ENCODE peak calls at places on chromosomes 16 and 17, in eight cellular contexts. F is brain microvascular endothelial cell, I is GM23338, K is suprapubic skin, U is lower leg skin, Y is HL-60, V is heart left ventricle, N is body of pancreas. O is an unnamed sample.

GRCh38 chr16:4846503-4846900 is 586 bp downstream of the GLYR1 start:
- DNase-seq in V (peak; percentile 73), Y (peak; percentile 66), U (peak; percentile 89), I (peak; percentile 53), K (peak; percentile 78), F (peak; percentile 64), N (peak; percentile 71), O (no peak)

GRCh38 chr17:7260151-7260550 is 2.1 kb downstream of the CLDN7 start:
- DNase-seq in Y (no peak), V (no peak), F (no peak), N (no peak), I (no peak), K (no peak), U (no peak), O (no peak)

GRCh38 chr16:52068447-52069074 is 478.4 kb downstream of the TOX3 start:
- DNase-seq in N (peak; percentile 66), V (no peak), I (peak; percentile 73), F (peak; percentile 25), U (no peak), Y (no peak), K (no peak), O (no peak)

GRCh38 chr17:64331946-64332493 is 58.6 kb downstream of the PECAM1 start:
- DNase-seq in V (peak; percentile 86), N (peak; percentile 72), F (peak; percentile 5), I (no peak), K (no peak), Y (peak; percentile 94), U (no peak), O (no peak)

GRCh38 chr17:76643553-76644148 is at the start of gene ST6GALNAC1:
- DNase-seq in Y (no peak), U (peak; percentile 69), N (no peak), F (no peak), I (no peak), V (peak; percentile 53), K (peak; percentile 43), O (no peak)

GRCh38 chr16:57591086-57591869 is 37.2 kb upstream of the ADGRG1 start:
- DNase-seq in I (peak; percentile 87), U (peak; percentile 93), Y (peak; percentile 74), K (peak; percentile 81), N (peak; percentile 78), F (peak; percentile 86), V (peak; percentile 71), O (peak; percentile 17)

GRCh38 chr17:56373981-56374380 is 219.5 kb upstream of the NOG start:
- DNase-seq in F (no peak), Y (no peak), I (peak; percentile 20), N (no peak), U (no peak), K (no peak), V (no peak), O (no peak)

GRCh38 chr17:64658931-64659330 is 3.2 kb downstream of the SMURF2 start:
- DNase-seq in Y (no peak), F (peak; percentile 63), I (no peak), U (no peak), V (no peak), K (no peak), N (no peak), O (peak; percentile 31)

GRCh38 chr17:12546983-12547382 is 118.7 kb upstream of the MYOCD start:
- DNase-seq in U (no peak), K (no peak), I (no peak), F (no peak), Y (no peak), V (no peak), N (no peak), O (no peak)

GRCh38 chr17:4444782-4445473 is 11.2 kb downstream of the SPNS3 start:
- DNase-seq in N (peak; percentile 91), K (no peak), I (no peak), U (no peak), Y (peak; percentile 70), F (no peak), V (peak; percentile 88), O (no peak)

GRCh38 chr17:3946711-3947235 is 17.5 kb downstream of the ATP2A3 start:
- DNase-seq in K (no peak), N (no peak), F (no peak), Y (no peak), U (no peak), I (no peak), V (no peak), O (no peak)

GRCh38 chr16:49623501-49624266 is 232.2 kb downstream of the ZNF423 start:
- DNase-seq in N (no peak), U (peak; percentile 63), Y (no peak), K (no peak), V (no peak), F (no peak), I (no peak), O (no peak)

GRCh38 chr17:33113281-33114010 is 121.8 kb downstream of the SPACA3 start:
- DNase-seq in Y (no peak), U (no peak), F (no peak), N (peak; percentile 26), V (no peak), I (peak; percentile 23), K (no peak), O (no peak)

GRCh38 chr16:68707341-68708152 is 29.5 kb upstream of the CDH1 start:
- DNase-seq in U (peak; percentile 88), Y (no peak), V (peak; percentile 43), K (no peak), F (peak; percentile 27), N (peak; percentile 75), I (peak; percentile 87), O (no peak)

GRCh38 chr17:50355701-50356341 is 9.9 kb downstream of the XYLT2 start:
- DNase-seq in K (peak; percentile 55), I (no peak), V (no peak), N (no peak), F (no peak), Y (no peak), U (peak; percentile 83), O (no peak)
- H3K4me3 ChIP-seq in K (no peak overlapping the region), I (no peak overlapping the region), V (no peak overlapping the region), N (no peak overlapping the region), F (no peak overlapping the region), Y (no peak overlapping the region), U (no peak overlapping the region), O (no peak overlapping the region)

GRCh38 chr17:14196337-14196997 is 40.2 kb downstream of the CDRT15 start:
- DNase-seq in K (no peak), N (no peak), U (no peak), I (peak; percentile 24), V (no peak), Y (peak; percentile 10), F (no peak), O (no peak)
- TF ChIP-seq CTCF in K (no peak), N (peak; percentile 15), U (no peak), I (peak; percentile 55), V (peak; percentile 10), Y (no peak), F (peak; percentile 33), O (no peak)

GRCh38 chr17:50922107-50922506 is 56.0 kb upstream of the TOB1 start:
- DNase-seq in Y (no peak), U (no peak), K (no peak), I (no peak), N (no peak), V (no peak), F (no peak), O (no peak)
- H3K4me3 ChIP-seq in Y (no peak overlapping the region), U (no peak overlapping the region), K (no peak overlapping the region), I (no peak overlapping the region), N (no peak overlapping the region), V (no peak overlapping the region), F (no peak overlapping the region), O (no peak overlapping the region)

GRCh38 chr16:87681990-87682570 is 79.8 kb downstream of the JPH3 start:
- DNase-seq in Y (no peak), K (no peak), V (no peak), U (no peak), N (no peak), I (peak; percentile 89), F (peak; percentile 63), O (peak; percentile 16)
- TF ChIP-seq CTCF in Y (no peak), K (no peak), V (no peak), U (no peak), N (no peak), I (peak; percentile 82), F (peak; percentile 64), O (peak; percentile 44)

GRCh38 chr17:61658183-61658582 is 67.2 kb upstream of the NACA2 start:
- DNase-seq in U (no peak), K (no peak), V (no peak), F (no peak), N (no peak), I (no peak), Y (no peak), O (no peak)
- H3K4me3 ChIP-seq in U (no peak overlapping the region), K (no peak overlapping the region), V (no peak overlapping the region), F (no peak overlapping the region), N (no peak overlapping the region), I (no peak overlapping the region), Y (no peak overlapping the region), O (no peak overlapping the region)

GRCh38 chr17:58527306-58527705 is 12.9 kb upstream of the MTMR4 start:
- DNase-seq in F (no peak), V (no peak), Y (no peak), N (no peak), K (no peak), U (no peak), I (peak; percentile 40), O (no peak)
- TF ChIP-seq CTCF in F (peak; percentile 53), V (no peak), Y (peak; percentile 13), N (no peak), K (no peak), U (no peak), I (no peak), O (peak; percentile 24)

DNA sequence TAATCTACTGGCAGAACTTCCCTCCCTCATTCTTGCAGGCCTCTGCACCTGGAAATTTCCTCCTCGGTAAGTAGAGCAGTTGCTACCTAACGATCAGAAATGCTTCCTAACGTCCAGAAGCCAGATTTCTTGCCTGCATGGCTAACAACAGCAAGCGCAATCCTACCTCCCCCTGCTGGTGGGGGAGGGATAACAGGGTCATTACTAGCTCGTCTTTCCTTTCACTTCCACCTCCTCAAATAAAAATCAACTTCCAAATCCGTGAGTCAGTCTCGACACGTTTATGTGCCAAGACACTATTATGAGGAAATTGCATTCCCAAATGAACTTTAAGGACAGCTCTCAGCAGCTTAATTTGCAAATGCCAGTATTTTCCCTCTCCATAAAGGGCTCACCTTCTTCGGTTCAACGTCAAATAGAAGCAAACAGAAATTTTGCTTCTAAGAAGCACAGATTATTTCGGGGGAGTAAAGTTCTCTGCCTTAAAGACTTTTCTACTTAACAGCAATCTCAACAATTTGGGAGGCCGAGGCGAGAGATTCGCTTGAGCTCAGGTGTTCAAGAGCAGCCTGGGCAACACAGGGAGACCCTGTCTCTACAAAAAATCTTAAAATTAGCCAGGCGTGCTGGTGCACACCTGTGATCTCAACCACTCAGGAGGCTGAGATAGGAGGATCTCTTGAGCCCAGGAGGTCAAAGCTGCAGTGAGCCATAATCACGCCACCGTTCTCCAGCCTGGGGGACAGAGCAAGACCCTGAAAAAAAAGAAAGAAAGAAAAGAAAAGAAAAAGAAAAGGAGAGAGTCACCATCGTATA is 188.6 kb upstream of the PSMD7 start:
- DNase-seq in F (peak; percentile 11), K (peak; percentile 67), Y (peak; percentile 60), U (no peak), I (peak; percentile 87), V (no peak), N (peak; percentile 77), O (no peak)
- H3K4me3 ChIP-seq in F (no peak overlapping the region), K (no peak overlapping the region), Y (peak overlapping the region; percentile 15), U (no peak overlapping the region), I (no peak overlapping the region), V (peak overlapping the region; percentile 32), N (no peak overlapping the region), O (no peak overlapping the region)

O was measured in BJ.